ENCODE peak calls at places on chromosomes 3 and 15, in six cellular contexts. B is mucosa of gallbladder; K is Ammon's horn; P is activated naive CD8-positive, alpha-beta T cell treated with anti-CD3 and anti-CD28 coated beads, Interleukin-2, amount 10 ng/mL, durations not matched to agents 7 days and 5 days; S is midbrain; X is hypothalamus. I is an unnamed sample.

GRCh38 chr15:39242345-39242744 is 338.5 kb upstream of the THBS1 start:
- DNase-seq in B (no peak), K (no peak), X (no peak), S (no peak), P (no peak), I (no peak)

GRCh38 chr15:101159936-101160770 is 91.7 kb downstream of the CHSY1 start:
- DNase-seq in P (no peak), S (no peak), X (no peak), K (no peak), B (no peak), I (no peak)

GRCh38 chr3:38843898-38844297 is 27.9 kb upstream of the SCN10A start:
- DNase-seq in B (no peak), P (no peak), S (peak; percentile 8), X (no peak), K (peak; percentile 66), I (no peak)

GRCh38 chr3:12483364-12483763 is 916 bp upstream of the TSEN2 start:
- DNase-seq in X (no peak), S (peak; percentile 3), B (no peak), P (no peak), K (peak; percentile 43), I (no peak)

GRCh38 chr3:14156201-14156600 is 22.2 kb downstream of the XPC start:
- DNase-seq in B (no peak), K (no peak), S (no peak), X (no peak), P (no peak), I (no peak)

GRCh38 chr15:70559223-70559823 is 204.0 kb downstream of the UACA start:
- DNase-seq in K (peak; percentile 40), B (peak; percentile 57), S (no peak), P (peak; percentile 73), X (no peak), I (no peak)

GRCh38 chr3:79976466-79976865 is 208.7 kb upstream of the ROBO1 start:
- DNase-seq in X (no peak), P (no peak), S (no peak), K (no peak), B (no peak), I (no peak)

GRCh38 chr15:74528876-74529275 is 12.1 kb upstream of the ARID3B start:
- DNase-seq in X (no peak), B (no peak), K (no peak), P (no peak), S (no peak), I (no peak)

GRCh38 chr15:74784426-74784825 is 2.5 kb downstream of the CSK start:
- DNase-seq in B (no peak), S (no peak), P (no peak), K (no peak), X (no peak), I (no peak)

GRCh38 chr15:69526086-69526485 is 73.5 kb downstream of the RPLP1 start:
- DNase-seq in P (no peak), K (no peak), X (peak; percentile 13), S (no peak), B (no peak), I (no peak)

GRCh38 chr3:19065027-19065426 is 83.3 kb upstream of the KCNH8 start:
- DNase-seq in P (no peak), B (no peak), S (peak; percentile 32), X (no peak), K (peak; percentile 63), I (no peak)

GRCh38 chr3:28125342-28125741 is 116.1 kb upstream of the CMC1 start:
- DNase-seq in X (no peak), B (no peak), K (no peak), S (no peak), P (no peak), I (no peak)

GRCh38 chr15:85333132-85333831 is 47.1 kb upstream of the AKAP13 start:
- DNase-seq in B (peak; percentile 38), X (no peak), S (no peak), P (no peak), K (no peak), I (no peak)

GRCh38 chr3:188664795-188665194 is 507.0 kb upstream of the TPRG1 start:
- DNase-seq in P (no peak), X (no peak), S (no peak), K (no peak), B (no peak), I (no peak)

GRCh38 chr3:60086811-60087210 is 1037.0 kb upstream of the CFAP20DC start:
- DNase-seq in X (no peak), P (peak; percentile 32), K (no peak), B (no peak), S (no peak), I (no peak)

GRCh38 chr3:50373865-50374188 is 14.5 kb upstream of the TMEM115 start:
- DNase-seq in P (no peak), S (no peak), X (no peak), K (no peak), B (no peak), I (no peak)